ENCODE peak calls at places on chromosomes 13 and 19, in five cellular contexts. E is hepatocyte, Y is GM12865, H is kidney epithelial cell, N is cardiac fibroblast. W is an unnamed sample.

GRCh38 chr19:39202998-39203355 is 1.1 kb downstream of the SYCN start:
- DNase-seq in E (no peak), Y (no peak), H (no peak), N (no peak), W (no peak)

GRCh38 chr13:20137875-20138274 is 23.0 kb downstream of the GJA3 start:
- DNase-seq in E (no peak), Y (no peak), H (no peak), N (no peak), W (no peak)

GRCh38 chr13:24148414-24149305 is 11.9 kb upstream of the SPATA13 start:
- DNase-seq in E (peak), Y (no peak), H (peak), N (peak), W (no peak)

GRCh38 chr19:47545061-47545948 is 27.6 kb downstream of the ZNF541 start:
- DNase-seq in E (no peak), Y (no peak), H (no peak), N (no peak), W (no peak)

GRCh38 chr19:18137242-18137641 is 15.7 kb upstream of the PIK3R2 start:
- DNase-seq in E (no peak), Y (no peak), H (no peak), N (no peak), W (no peak)

GRCh38 chr19:574658-575526 is 2.5 kb downstream of the BSG start:
- DNase-seq in E (peak), Y (peak), H (no peak), N (peak), W (peak)

GRCh38 chr13:26052136-26052736 is 420 bp upstream of the SHISA2 start:
- DNase-seq in E (no peak), Y (no peak), H (no peak), N (no peak), W (no peak)

GRCh38 chr19:47188507-47189033 is 42.4 kb downstream of the BBC3 start:
- DNase-seq in E (no peak), Y (no peak), H (no peak), N (no peak), W (no peak)

GRCh38 chr13:33193428-33193974 is 92.1 kb downstream of the STARD13 start:
- DNase-seq in E (no peak), Y (no peak), H (no peak), N (peak), W (no peak)

GRCh38 chr13:114078501-114079451 is 53.6 kb downstream of the RASA3 start:
- DNase-seq in E (peak), Y (no peak), H (no peak), N (peak), W (no peak)

GRCh38 chr13:113995051-113995601 is 21.2 kb upstream of the C13orf46 start:
- DNase-seq in E (no peak), Y (no peak), H (no peak), N (no peak), W (no peak)

GRCh38 chr19:30059741-30060140 is 117.7 kb downstream of the URI1 start:
- DNase-seq in E (no peak), Y (no peak), H (no peak), N (no peak), W (no peak)

GRCh38 chr19:17406039-17406886 is 833 bp upstream of the BST2 start:
- DNase-seq in E (no peak), Y (peak), H (no peak), N (no peak), W (peak)

GRCh38 chr13:76398426-76398825 is 487.8 kb downstream of the KCTD12 start:
- DNase-seq in E (no peak), Y (no peak), H (no peak), N (peak), W (no peak)

DNA sequence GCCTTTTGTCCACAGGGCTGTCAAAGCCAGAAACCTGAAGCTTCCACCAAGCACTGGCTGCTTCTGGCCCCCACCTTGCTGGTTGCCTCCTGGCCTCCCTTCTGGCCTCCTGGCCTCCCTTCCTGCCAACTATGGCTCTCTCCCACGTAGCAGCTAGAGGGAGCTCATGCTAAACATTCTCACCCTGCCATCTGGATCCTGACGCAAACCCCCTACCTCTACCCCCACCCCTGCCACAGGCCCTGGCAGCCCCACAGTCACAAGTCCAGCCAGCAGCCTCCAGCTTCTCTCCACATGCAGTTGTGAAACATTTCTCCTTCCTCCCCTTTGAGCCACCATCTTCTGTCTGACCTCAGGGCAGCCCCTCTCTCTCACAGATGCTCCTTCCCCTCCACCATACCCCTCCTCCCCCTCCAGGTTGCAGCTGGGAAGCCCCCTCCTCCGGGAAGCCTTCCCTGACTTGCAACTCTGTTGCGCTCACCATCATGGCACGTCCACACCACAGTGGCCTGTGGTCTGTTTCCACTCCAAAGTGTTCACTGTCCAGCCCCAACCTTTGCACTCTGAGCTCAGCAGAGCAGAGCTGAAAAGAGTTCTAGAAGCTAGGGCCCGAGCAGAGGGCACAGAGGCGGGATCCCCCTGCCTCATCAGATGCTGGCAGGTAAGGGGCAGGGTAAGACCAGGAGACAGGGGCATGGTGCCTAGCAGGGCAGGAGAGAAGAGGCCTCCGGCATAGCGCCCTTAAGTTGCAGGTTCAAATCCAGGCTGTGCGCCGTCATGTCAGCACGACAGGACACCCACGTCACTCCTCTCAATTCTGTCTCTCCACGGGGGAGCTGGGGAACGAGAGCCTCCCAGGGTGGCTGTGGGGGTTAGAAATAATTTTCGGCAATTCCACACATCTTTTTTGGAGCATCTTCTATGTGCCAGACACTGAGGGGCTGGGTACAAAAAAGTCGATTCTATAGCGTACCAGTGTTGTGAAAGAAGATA is 7.3 kb downstream of the ADGRL1 start:
- DNase-seq in E (peak), Y (no peak), H (no peak), N (peak), W (no peak)
- TF ChIP-seq CTCF in E (no peak), Y (no peak), H (peak), N (peak), W (peak)

DNA sequence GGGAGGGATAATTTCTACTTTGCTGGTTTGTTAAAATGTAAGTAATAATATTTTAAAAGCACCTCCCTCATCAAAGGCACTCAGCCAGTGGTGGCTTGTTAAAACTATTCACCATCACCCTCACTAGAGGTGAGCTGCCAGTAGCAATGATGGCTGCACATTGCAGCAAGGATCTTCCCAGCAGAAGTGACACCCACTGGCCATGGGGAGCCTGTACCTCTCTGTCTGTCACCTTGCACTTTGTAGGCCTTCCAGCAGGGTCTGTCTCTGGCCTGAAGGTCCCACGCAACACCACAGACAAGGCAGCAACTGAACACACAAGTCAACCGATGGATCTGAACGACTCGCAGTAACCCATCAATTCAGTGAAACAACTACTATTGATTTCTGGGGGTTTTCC is 47.3 kb upstream of the C13orf42 start:
- DNase-seq in E (no peak), Y (no peak), H (no peak), N (no peak), W (no peak)
- TF ChIP-seq CTCF in E (no peak), Y (no peak), H (no peak), N (no peak), W (no peak)

DNA sequence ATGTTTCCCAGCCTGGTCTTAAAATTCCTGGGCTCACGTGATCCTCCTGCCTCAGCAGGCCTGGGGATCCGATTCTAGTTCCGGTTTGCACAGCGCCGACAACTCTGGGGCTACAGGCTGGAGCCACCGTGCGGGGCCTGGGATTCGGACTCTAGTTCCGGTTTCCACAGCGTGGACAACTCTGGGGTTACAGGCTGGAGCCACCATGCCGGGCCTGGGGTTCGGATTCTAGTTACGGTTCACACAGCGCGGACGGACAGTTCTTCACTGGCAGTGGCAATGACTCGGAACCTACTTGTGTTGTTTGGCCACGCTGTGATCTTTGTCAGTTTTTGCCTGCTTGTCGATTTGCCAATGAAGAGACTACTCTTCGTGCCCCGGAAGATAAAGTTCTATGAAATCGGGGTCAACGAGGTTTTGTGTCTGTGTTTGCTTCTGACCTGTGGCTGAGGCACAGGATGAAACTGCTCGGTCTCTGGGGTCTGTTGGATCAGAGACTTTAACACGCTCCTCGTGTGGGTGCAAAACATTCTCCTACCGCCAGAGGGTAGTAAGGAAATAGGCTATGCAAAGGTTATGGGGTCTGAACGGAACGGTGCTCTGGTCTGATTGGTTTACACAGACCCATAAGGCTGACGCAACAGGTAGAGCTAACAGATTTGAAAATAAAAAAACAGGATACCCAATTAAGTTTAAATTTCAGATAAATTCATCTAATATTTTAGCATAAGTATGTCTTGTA is 12.1 kb upstream of the ZSCAN1 start:
- DNase-seq in E (peak), Y (peak), H (no peak), N (peak), W (no peak)
- TF ChIP-seq CTCF in E (peak), Y (peak), H (peak), N (peak), W (peak)

GRCh38 chr19:23343434-23344010 is 51.7 kb downstream of the ZNF91 start:
- DNase-seq in E (peak), Y (no peak), H (no peak), N (no peak), W (no peak)

GRCh38 chr19:23351806-23352205 is 43.5 kb downstream of the ZNF91 start:
- DNase-seq in E (no peak), Y (no peak), H (no peak), N (no peak), W (no peak)

GRCh38 chr19:23346696-23347095 is 48.6 kb downstream of the ZNF91 start:
- DNase-seq in E (no peak), Y (no peak), H (no peak), N (no peak), W (no peak)

GRCh38 chr19:23345838-23346237 is 49.4 kb downstream of the ZNF91 start:
- DNase-seq in E (no peak), Y (no peak), H (no peak), N (no peak), W (no peak)
- TF ChIP-seq CTCF in E (no peak), Y (no peak), H (no peak), N (no peak), W (no peak)

GRCh38 chr13:98108330-98108729 is 34.6 kb upstream of the FARP1 start:
- DNase-seq in E (no peak), Y (no peak), H (no peak), N (no peak), W (no peak)

GRCh38 chr13:98105929-98106336 is 37.0 kb upstream of the FARP1 start:
- DNase-seq in E (peak), Y (no peak), H (no peak), N (peak), W (no peak)

GRCh38 chr13:98099627-98100026 is 43.3 kb upstream of the FARP1 start:
- DNase-seq in E (no peak), Y (no peak), H (no peak), N (no peak), W (no peak)

GRCh38 chr13:98103531-98103930 is 39.4 kb upstream of the FARP1 start:
- DNase-seq in E (no peak), Y (no peak), H (no peak), N (no peak), W (no peak)

DNA sequence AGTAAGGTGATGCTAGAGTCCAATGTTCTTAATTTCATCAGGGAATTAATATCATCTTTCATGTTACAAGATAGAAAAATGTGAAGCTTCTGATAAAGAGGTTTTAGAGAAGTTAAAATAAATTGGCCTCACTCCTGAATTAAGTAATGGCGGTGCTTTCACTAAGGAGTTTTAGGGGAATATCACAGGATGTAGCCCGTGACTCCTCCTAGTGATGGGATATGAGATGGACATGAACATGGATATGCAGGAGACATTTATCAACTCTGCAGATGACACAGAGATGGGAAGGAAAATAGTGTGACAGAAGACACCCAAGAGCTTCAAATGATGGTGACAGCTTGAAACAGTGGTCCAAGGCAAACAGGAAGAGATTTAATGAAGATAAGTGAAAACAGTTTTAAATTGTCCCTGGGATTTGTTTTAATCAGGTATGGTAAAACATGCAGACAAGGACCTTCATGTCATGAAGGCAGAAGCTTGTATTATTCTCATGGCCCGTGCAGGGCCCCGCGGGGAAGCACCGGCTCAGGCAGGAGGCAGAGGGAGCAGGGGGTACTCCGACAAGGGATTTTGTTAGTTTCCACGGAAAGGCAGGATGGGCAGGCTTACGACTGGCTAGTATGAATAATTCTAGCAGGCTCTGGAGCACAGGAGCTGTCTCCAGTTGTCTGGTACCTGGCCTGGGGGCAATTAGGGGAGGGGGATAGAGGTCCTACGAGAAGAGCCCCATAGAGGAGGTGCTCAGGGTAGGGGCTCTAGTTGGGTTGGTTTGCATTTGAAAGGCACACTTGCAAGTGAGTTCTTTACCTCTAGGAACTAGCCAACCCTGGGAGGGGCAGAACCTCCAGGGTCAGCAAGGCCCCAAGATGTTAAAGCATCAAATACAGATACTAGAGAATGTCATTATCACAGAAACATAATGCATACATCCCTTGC is 38.7 kb upstream of the FARP1 start:
- DNase-seq in E (no peak), Y (no peak), H (no peak), N (peak), W (no peak)
- TF ChIP-seq CTCF in E (peak), Y (no peak), H (peak), N (peak), W (no peak)

DNA sequence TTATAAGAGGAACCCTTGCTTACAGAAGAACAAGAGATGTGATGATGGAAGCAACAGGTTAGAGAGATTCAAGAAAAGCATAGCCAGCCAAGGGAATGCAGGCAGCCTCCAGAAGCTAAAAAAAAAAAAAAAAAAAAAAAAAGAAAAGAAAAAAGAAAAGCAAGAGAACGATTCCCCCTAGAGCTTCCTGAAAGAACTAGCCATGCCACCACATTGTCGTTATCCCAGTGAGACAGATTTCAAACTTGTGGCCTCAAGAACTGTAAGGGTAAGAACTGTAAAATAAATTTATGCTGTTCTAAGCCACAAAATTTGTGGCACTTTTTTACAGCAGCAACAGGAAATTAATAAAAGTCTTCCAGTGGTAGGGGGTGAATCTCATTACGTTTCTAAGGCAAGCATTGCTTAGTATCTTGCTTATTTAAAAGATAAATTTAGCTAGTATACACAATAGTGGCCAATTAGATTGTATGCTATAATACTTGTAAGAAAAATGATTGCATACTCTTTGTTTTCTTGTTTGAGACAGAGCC is 21.8 kb downstream of the RFXAP start:
- DNase-seq in E (no peak), Y (no peak), H (no peak), N (no peak), W (no peak)
- TF ChIP-seq CTCF in E (peak), Y (no peak), H (no peak), N (no peak), W (no peak)

DNA sequence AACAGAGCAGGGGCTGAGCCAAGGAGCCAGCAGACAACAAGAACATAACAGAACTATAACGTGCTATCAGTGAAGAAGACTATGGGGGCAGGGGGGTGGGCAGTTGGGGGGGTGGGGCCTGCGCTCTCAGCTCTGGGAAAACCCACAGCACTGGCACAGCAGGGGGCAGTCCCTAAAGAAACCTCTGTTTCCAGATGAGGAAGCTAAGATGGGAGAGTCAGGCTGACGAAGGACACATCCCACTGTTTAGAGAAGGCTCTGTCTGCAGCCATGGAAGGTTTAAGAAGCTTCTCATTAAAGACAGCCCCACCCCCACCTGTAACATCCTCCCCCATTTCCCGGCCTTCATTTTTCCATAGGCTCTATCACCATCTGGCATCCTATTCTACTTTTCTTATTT is 7.1 kb upstream of the DOCK9 start:
- DNase-seq in E (no peak), Y (no peak), H (no peak), N (no peak), W (no peak)
- TF ChIP-seq CTCF in E (no peak), Y (no peak), H (no peak), N (no peak), W (no peak)

W was measured in GM10248.